ENCODE peak calls at places on chromosome 17, in five cellular contexts. T is WTC11, A is kidney epithelial cell, O is GM13976, B is hepatocyte. Z is an unnamed sample.
A peak's percentile ranks its signal among the peaks of the same experiment; 100 is the strongest.

GRCh38 chr17:28188841-28189263 is 130.1 kb upstream of the TMEM97 start:
- DNase-seq in T (no peak), A (peak; percentile 21), O (no peak), B (no peak), Z (no peak)

GRCh38 chr17:56926270-56926669 is 12.4 kb upstream of the TRIM25 start:
- DNase-seq in T (no peak), A (no peak), O (no peak), B (no peak), Z (no peak)

GRCh38 chr17:34354637-34355036 is 1.6 kb upstream of the CCL13 start:
- DNase-seq in T (no peak), A (no peak), O (no peak), B (no peak), Z (no peak)

GRCh38 chr17:5769936-5770335 is 185.6 kb upstream of the NLRP1 start:
- DNase-seq in T (peak; percentile 24), A (no peak), O (no peak), B (no peak), Z (no peak)

GRCh38 chr17:21455761-21456160 is 79.6 kb downstream of the KCNJ12 start:
- DNase-seq in T (no peak), A (no peak), O (no peak), B (no peak), Z (no peak)

GRCh38 chr17:44146375-44147346 is 4.9 kb downstream of the HROB start:
- DNase-seq in T (no peak), A (no peak), O (no peak), B (no peak), Z (no peak)

GRCh38 chr17:58614854-58615409 is 76.9 kb downstream of the TEX14 start:
- DNase-seq in T (peak; percentile 14), A (no peak), O (no peak), B (no peak), Z (no peak)

GRCh38 chr17:82592751-82593589 is 55.3 kb downstream of the WDR45B start:
- DNase-seq in T (peak; percentile 51), A (no peak), O (no peak), B (peak; percentile 84), Z (peak; percentile 76)

GRCh38 chr17:146983-147761 is 9.8 kb downstream of the SCGB1C2 start:
- DNase-seq in T (no peak), A (no peak), O (no peak), B (no peak), Z (no peak)

GRCh38 chr17:49486012-49486641 is 9.0 kb upstream of the NGFR start:
- DNase-seq in T (peak; percentile 87), A (no peak), O (no peak), B (peak; percentile 46), Z (no peak)

GRCh38 chr17:3773511-3773910 is 27.5 kb downstream of the ITGAE start:
- DNase-seq in T (no peak), A (no peak), O (no peak), B (no peak), Z (no peak)

GRCh38 chr17:10799407-10799806 is 4.5 kb downstream of the TMEM238L start:
- DNase-seq in T (no peak), A (no peak), O (no peak), B (no peak), Z (no peak)

GRCh38 chr17:37792787-37793186 is 47.9 kb upstream of the HNF1B start:
- DNase-seq in T (no peak), A (peak; percentile 83), O (no peak), B (no peak), Z (no peak)

GRCh38 chr17:71494456-71494855 is 626.4 kb upstream of the SOX9 start:
- DNase-seq in T (no peak), A (no peak), O (no peak), B (no peak), Z (no peak)

GRCh38 chr17:81940538-81941483 is 3.7 kb upstream of the PYCR1 start:
- DNase-seq in T (no peak), A (no peak), O (no peak), B (no peak), Z (no peak)

GRCh38 chr17:74532115-74532514 is 840 bp upstream of the CD300LB start:
- DNase-seq in T (peak; percentile 53), A (no peak), O (peak; percentile 23), B (no peak), Z (peak; percentile 48)

GRCh38 chr17:5780476-5780875 is 196.2 kb upstream of the NLRP1 start:
- DNase-seq in T (no peak), A (peak; percentile 69), O (no peak), B (peak; percentile 13), Z (no peak)

GRCh38 chr17:82603981-82604448 is 44.2 kb downstream of the WDR45B start:
- DNase-seq in T (no peak), A (no peak), O (no peak), B (peak; percentile 49), Z (peak; percentile 65)

GRCh38 chr17:41915566-41915965 is 3.2 kb downstream of the ACLY start:
- DNase-seq in T (no peak), A (no peak), O (no peak), B (no peak), Z (no peak)

GRCh38 chr17:51853857-51854256 is 304.7 kb downstream of the CA10 start:
- DNase-seq in T (no peak), A (peak; percentile 21), O (no peak), B (peak; percentile 16), Z (no peak)

GRCh38 chr17:51848451-51848850 is 310.1 kb downstream of the CA10 start:
- DNase-seq in T (no peak), A (no peak), O (no peak), B (no peak), Z (no peak)

GRCh38 chr17:51846561-51846960 is 312.0 kb downstream of the CA10 start:
- DNase-seq in T (no peak), A (no peak), O (no peak), B (no peak), Z (no peak)

GRCh38 chr17:51852603-51853002 is 305.9 kb downstream of the CA10 start:
- DNase-seq in T (no peak), A (no peak), O (no peak), B (no peak), Z (no peak)

DNA sequence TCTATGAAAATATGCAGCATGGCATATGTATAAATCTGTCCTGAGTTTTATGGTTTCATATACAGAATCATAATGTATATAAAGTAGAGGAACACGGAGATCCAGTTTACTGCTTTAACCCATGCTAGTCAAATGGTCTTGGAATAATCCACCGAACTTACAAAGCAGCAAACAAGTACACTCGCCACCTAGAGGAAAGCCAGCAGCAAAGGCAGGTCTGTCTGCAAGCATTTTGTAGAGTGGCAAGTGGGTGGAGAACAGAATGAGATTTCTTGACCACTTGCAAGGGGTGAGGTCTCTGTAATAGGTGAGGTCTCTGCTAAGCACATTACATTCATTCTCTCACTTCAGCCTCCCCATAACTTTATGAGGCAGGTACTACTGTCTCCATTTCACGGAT is 308.3 kb downstream of the CA10 start:
- DNase-seq in T (no peak), A (no peak), O (no peak), B (no peak), Z (no peak)
- TF ChIP-seq CTCF in T (no peak), A (no peak), O (no peak), B (no peak), Z (no peak)

GRCh38 chr17:64005734-64006167 is 7.6 kb downstream of the PRR29 start:
- DNase-seq in T (no peak), A (no peak), O (no peak), B (no peak), Z (no peak)
- TF ChIP-seq CTCF in T (no peak), A (no peak), O (no peak), B (no peak), Z (no peak)

GRCh38 chr17:38850374-38850773 is 3.1 kb downstream of the RPL23 start:
- DNase-seq in T (no peak), A (no peak), O (no peak), B (no peak), Z (no peak)
- TF ChIP-seq CTCF in T (no peak), A (no peak), O (no peak), B (no peak), Z (no peak)

GRCh38 chr17:38871247-38871991 is 1.6 kb downstream of the LASP1 start:
- DNase-seq in T (no peak), A (no peak), O (peak; percentile 70), B (peak; percentile 93), Z (no peak)
- TF ChIP-seq CTCF in T (no peak), A (peak; percentile 24), O (peak; percentile 29), B (peak; percentile 35), Z (no peak)

DNA sequence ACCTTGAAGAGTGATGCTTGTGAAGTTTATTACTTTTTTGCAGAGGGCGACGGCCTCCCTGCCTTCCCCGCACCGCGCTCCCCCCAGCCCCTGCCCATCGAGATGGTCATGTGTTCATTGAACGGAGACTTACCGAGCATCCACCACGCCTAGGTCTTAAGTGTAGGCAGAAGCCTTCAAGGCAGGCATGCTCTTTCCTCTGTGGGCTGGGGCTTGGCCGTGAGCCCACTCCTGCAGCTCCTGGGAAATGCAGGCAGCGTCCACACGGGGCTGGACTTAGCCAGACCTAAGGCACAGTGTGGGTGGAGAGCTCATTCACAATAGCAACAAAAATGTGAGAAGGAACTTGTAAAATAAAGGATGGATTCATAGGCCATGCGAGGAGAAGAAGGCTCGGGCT is 19.2 kb downstream of the RNF213 start:
- DNase-seq in T (no peak), A (no peak), O (no peak), B (peak; percentile 59), Z (no peak)
- TF ChIP-seq CTCF in T (no peak), A (no peak), O (no peak), B (no peak), Z (no peak)

GRCh38 chr17:75940727-75941441 is at the start of gene FBF1:
- DNase-seq in T (peak; percentile 97), A (peak; percentile 79), O (peak; percentile 99), B (peak; percentile 97), Z (peak; percentile 90)
- TF ChIP-seq CTCF in T (no peak), A (no peak), O (no peak), B (no peak), Z (no peak)

GRCh38 chr17:1647802-1648581 is 1.7 kb downstream of the RILP start:
- DNase-seq in T (peak; percentile 77), A (no peak), O (no peak), B (no peak), Z (peak; percentile 38)
- TF ChIP-seq CTCF in T (no peak), A (peak; percentile 7), O (no peak), B (no peak), Z (no peak)

GRCh38 chr17:22507823-22508222 is 815.5 kb downstream of the KCNJ18 start:
- DNase-seq in T (no peak), A (no peak), O (no peak), B (no peak), Z (no peak)
- TF ChIP-seq CTCF in T (no peak), A (no peak), O (no peak), B (no peak), Z (no peak)

GRCh38 chr17:80474933-80475915 is 1.2 kb downstream of the NPTX1 start:
- DNase-seq in T (no peak), A (no peak), O (peak; percentile 53), B (no peak), Z (peak; percentile 63)
- TF ChIP-seq CTCF in T (no peak), A (no peak), O (no peak), B (no peak), Z (no peak)

GRCh38 chr17:61002316-61002736 is 324.7 kb downstream of the BCAS3 start:
- DNase-seq in T (no peak), A (no peak), O (no peak), B (peak; percentile 63), Z (peak; percentile 23)

GRCh38 chr17:61005358-61005757 is 327.7 kb downstream of the BCAS3 start:
- DNase-seq in T (no peak), A (no peak), O (no peak), B (no peak), Z (no peak)

GRCh38 chr17:61000911-61001310 is 323.3 kb downstream of the BCAS3 start:
- DNase-seq in T (no peak), A (no peak), O (no peak), B (peak; percentile 11), Z (no peak)
- TF ChIP-seq CTCF in T (no peak), A (peak; percentile 19), O (no peak), B (peak; percentile 26), Z (no peak)